ENCODE peak calls at places on chromosomes 4 and X, in nine cellular contexts. One of them, this sample, is unnamed.
A peak's percentile ranks its signal among the peaks of the same experiment; 100 is the strongest.

GRCh38 chrX:40849906-40850672 is 114.7 kb upstream of the MED14 start:
- DNase-seq in renal cortical epithelial cell: no peak
- DNase-seq in PC-3: no peak
- DNase-seq in AG04450: no peak
- DNase-seq in NCI-H1694: peak; percentile 42
- DNase-seq in substantia nigra: no peak
- DNase-seq in HFFc6: peak; percentile 16
- DNase-seq in bronchial epithelial cell: no peak
- DNase-seq in activated CD8-positive, alpha-beta memory T cell treated with anti-CD3 and anti-CD28 coated beads for 4 hours: no peak
- DNase-seq in this sample: no peak

GRCh38 chrX:16140448-16140847 is 17.1 kb downstream of the GRPR start:
- DNase-seq in renal cortical epithelial cell: peak; percentile 5
- DNase-seq in PC-3: no peak
- DNase-seq in AG04450: no peak
- DNase-seq in NCI-H1694: no peak
- DNase-seq in substantia nigra: no peak
- DNase-seq in HFFc6: no peak
- DNase-seq in bronchial epithelial cell: no peak
- DNase-seq in activated CD8-positive, alpha-beta memory T cell treated with anti-CD3 and anti-CD28 coated beads for 4 hours: no peak
- DNase-seq in this sample: no peak

GRCh38 chrX:143661286-143661685 is 25.4 kb upstream of the SLITRK4 start:
- DNase-seq in renal cortical epithelial cell: no peak
- DNase-seq in PC-3: no peak
- DNase-seq in AG04450: no peak
- DNase-seq in NCI-H1694: no peak
- DNase-seq in substantia nigra: no peak
- DNase-seq in HFFc6: no peak
- DNase-seq in bronchial epithelial cell: no peak
- DNase-seq in activated CD8-positive, alpha-beta memory T cell treated with anti-CD3 and anti-CD28 coated beads for 4 hours: no peak
- DNase-seq in this sample: no peak

GRCh38 chr4:110020139-110020538 is 107.5 kb downstream of the EGF start:
- DNase-seq in renal cortical epithelial cell: peak; percentile 66
- DNase-seq in PC-3: no peak
- DNase-seq in AG04450: no peak
- DNase-seq in NCI-H1694: no peak
- DNase-seq in substantia nigra: no peak
- DNase-seq in HFFc6: peak; percentile 16
- DNase-seq in bronchial epithelial cell: no peak
- DNase-seq in activated CD8-positive, alpha-beta memory T cell treated with anti-CD3 and anti-CD28 coated beads for 4 hours: no peak
- DNase-seq in this sample: no peak

GRCh38 chrX:41382699-41383645 is 49.0 kb downstream of the DDX3X start:
- DNase-seq in renal cortical epithelial cell: peak; percentile 28
- DNase-seq in PC-3: peak; percentile 32
- DNase-seq in AG04450: no peak
- DNase-seq in NCI-H1694: no peak
- DNase-seq in substantia nigra: no peak
- DNase-seq in HFFc6: peak; percentile 1
- DNase-seq in bronchial epithelial cell: no peak
- DNase-seq in activated CD8-positive, alpha-beta memory T cell treated with anti-CD3 and anti-CD28 coated beads for 4 hours: no peak
- DNase-seq in this sample: peak; percentile 1

GRCh38 chr4:15495621-15496020 is 25.9 kb downstream of the CC2D2A start:
- DNase-seq in renal cortical epithelial cell: no peak
- DNase-seq in PC-3: no peak
- DNase-seq in AG04450: no peak
- DNase-seq in NCI-H1694: peak; percentile 36
- DNase-seq in substantia nigra: no peak
- DNase-seq in HFFc6: no peak
- DNase-seq in bronchial epithelial cell: no peak
- DNase-seq in activated CD8-positive, alpha-beta memory T cell treated with anti-CD3 and anti-CD28 coated beads for 4 hours: no peak
- DNase-seq in this sample: no peak

GRCh38 chr4:8774071-8774470 is 97.6 kb downstream of the HMX1 start:
- DNase-seq in renal cortical epithelial cell: no peak
- DNase-seq in PC-3: no peak
- DNase-seq in AG04450: no peak
- DNase-seq in NCI-H1694: no peak
- DNase-seq in substantia nigra: no peak
- DNase-seq in HFFc6: no peak
- DNase-seq in bronchial epithelial cell: no peak
- DNase-seq in activated CD8-positive, alpha-beta memory T cell treated with anti-CD3 and anti-CD28 coated beads for 4 hours: no peak
- DNase-seq in this sample: no peak

GRCh38 chr4:26116057-26116456 is 202.0 kb downstream of the SMIM20 start:
- DNase-seq in renal cortical epithelial cell: no peak
- DNase-seq in PC-3: peak; percentile 14
- DNase-seq in AG04450: no peak
- DNase-seq in NCI-H1694: no peak
- DNase-seq in substantia nigra: no peak
- DNase-seq in HFFc6: no peak
- DNase-seq in bronchial epithelial cell: no peak
- DNase-seq in activated CD8-positive, alpha-beta memory T cell treated with anti-CD3 and anti-CD28 coated beads for 4 hours: no peak
- DNase-seq in this sample: no peak

GRCh38 chr4:38818441-38818976 is 13.9 kb upstream of the TLR1 start:
- DNase-seq in renal cortical epithelial cell: no peak
- DNase-seq in PC-3: peak; percentile 77
- DNase-seq in AG04450: no peak
- DNase-seq in NCI-H1694: no peak
- DNase-seq in substantia nigra: no peak
- DNase-seq in HFFc6: no peak
- DNase-seq in bronchial epithelial cell: peak; percentile 51
- DNase-seq in activated CD8-positive, alpha-beta memory T cell treated with anti-CD3 and anti-CD28 coated beads for 4 hours: no peak
- DNase-seq in this sample: no peak

GRCh38 chr4:113806850-113807249 is 45.3 kb upstream of the CAMK2D start:
- DNase-seq in renal cortical epithelial cell: no peak
- DNase-seq in PC-3: no peak
- DNase-seq in AG04450: no peak
- DNase-seq in NCI-H1694: no peak
- DNase-seq in substantia nigra: no peak
- DNase-seq in HFFc6: no peak
- DNase-seq in bronchial epithelial cell: no peak
- DNase-seq in activated CD8-positive, alpha-beta memory T cell treated with anti-CD3 and anti-CD28 coated beads for 4 hours: no peak
- DNase-seq in this sample: no peak

GRCh38 chr4:53734584-53735363 is 143.5 kb upstream of the LNX1 start:
- DNase-seq in renal cortical epithelial cell: no peak
- DNase-seq in PC-3: peak; percentile 68
- DNase-seq in AG04450: no peak
- DNase-seq in NCI-H1694: no peak
- DNase-seq in substantia nigra: no peak
- DNase-seq in HFFc6: peak; percentile 69
- DNase-seq in bronchial epithelial cell: peak; percentile 43
- DNase-seq in activated CD8-positive, alpha-beta memory T cell treated with anti-CD3 and anti-CD28 coated beads for 4 hours: no peak
- DNase-seq in this sample: no peak

GRCh38 chr4:176839656-176840055 is 46.9 kb upstream of the VEGFC start:
- DNase-seq in renal cortical epithelial cell: no peak
- DNase-seq in PC-3: peak; percentile 25
- DNase-seq in AG04450: no peak
- DNase-seq in NCI-H1694: no peak
- DNase-seq in substantia nigra: no peak
- DNase-seq in HFFc6: peak; percentile 41
- DNase-seq in bronchial epithelial cell: no peak
- DNase-seq in activated CD8-positive, alpha-beta memory T cell treated with anti-CD3 and anti-CD28 coated beads for 4 hours: no peak
- DNase-seq in this sample: no peak

GRCh38 chr4:121408-122084 is 2.8 kb upstream of the ZNF718 start:
- DNase-seq in renal cortical epithelial cell: no peak
- DNase-seq in PC-3: no peak
- DNase-seq in AG04450: no peak
- DNase-seq in NCI-H1694: no peak
- DNase-seq in substantia nigra: no peak
- DNase-seq in HFFc6: no peak
- DNase-seq in bronchial epithelial cell: no peak
- DNase-seq in activated CD8-positive, alpha-beta memory T cell treated with anti-CD3 and anti-CD28 coated beads for 4 hours: no peak
- DNase-seq in this sample: no peak

GRCh38 chrX:40240844-40241243 is 143.1 kb upstream of the BCOR start:
- DNase-seq in renal cortical epithelial cell: no peak
- DNase-seq in PC-3: no peak
- DNase-seq in AG04450: no peak
- DNase-seq in NCI-H1694: no peak
- DNase-seq in substantia nigra: no peak
- DNase-seq in HFFc6: no peak
- DNase-seq in bronchial epithelial cell: no peak
- DNase-seq in activated CD8-positive, alpha-beta memory T cell treated with anti-CD3 and anti-CD28 coated beads for 4 hours: no peak
- DNase-seq in this sample: no peak

GRCh38 chr4:83107636-83108035 is 6.9 kb downstream of the PLAC8 start:
- DNase-seq in renal cortical epithelial cell: no peak
- DNase-seq in PC-3: no peak
- DNase-seq in AG04450: no peak
- DNase-seq in NCI-H1694: no peak
- DNase-seq in substantia nigra: no peak
- DNase-seq in HFFc6: no peak
- DNase-seq in bronchial epithelial cell: no peak
- DNase-seq in activated CD8-positive, alpha-beta memory T cell treated with anti-CD3 and anti-CD28 coated beads for 4 hours: no peak
- DNase-seq in this sample: no peak

GRCh38 chr4:112515278-112516075 is 503 bp downstream of the NEUROG2 start:
- DNase-seq in renal cortical epithelial cell: no peak
- DNase-seq in PC-3: peak; percentile 18
- DNase-seq in AG04450: no peak
- DNase-seq in NCI-H1694: peak; percentile 22
- DNase-seq in substantia nigra: no peak
- DNase-seq in HFFc6: no peak
- DNase-seq in bronchial epithelial cell: no peak
- DNase-seq in activated CD8-positive, alpha-beta memory T cell treated with anti-CD3 and anti-CD28 coated beads for 4 hours: no peak
- DNase-seq in this sample: no peak

GRCh38 chr4:28536124-28536523 is 1675.5 kb downstream of the STIM2 start:
- DNase-seq in renal cortical epithelial cell: no peak
- DNase-seq in PC-3: no peak
- DNase-seq in AG04450: no peak
- DNase-seq in NCI-H1694: no peak
- DNase-seq in substantia nigra: no peak
- DNase-seq in HFFc6: no peak
- DNase-seq in bronchial epithelial cell: no peak
- DNase-seq in activated CD8-positive, alpha-beta memory T cell treated with anti-CD3 and anti-CD28 coated beads for 4 hours: no peak
- DNase-seq in this sample: no peak

GRCh38 chrX:41122664-41123257 is 37.5 kb downstream of the USP9X start:
- DNase-seq in renal cortical epithelial cell: no peak
- DNase-seq in PC-3: no peak
- DNase-seq in AG04450: no peak
- DNase-seq in NCI-H1694: no peak
- DNase-seq in substantia nigra: no peak
- DNase-seq in HFFc6: no peak
- DNase-seq in bronchial epithelial cell: no peak
- DNase-seq in activated CD8-positive, alpha-beta memory T cell treated with anti-CD3 and anti-CD28 coated beads for 4 hours: no peak
- DNase-seq in this sample: no peak

GRCh38 chr4:99811850-99812249 is 4.8 kb upstream of the DAPP1 start:
- DNase-seq in renal cortical epithelial cell: peak; percentile 66
- DNase-seq in PC-3: peak; percentile 60
- DNase-seq in AG04450: no peak
- DNase-seq in NCI-H1694: peak; percentile 26
- DNase-seq in substantia nigra: no peak
- DNase-seq in HFFc6: peak; percentile 34
- DNase-seq in bronchial epithelial cell: peak; percentile 53
- DNase-seq in activated CD8-positive, alpha-beta memory T cell treated with anti-CD3 and anti-CD28 coated beads for 4 hours: no peak
- DNase-seq in this sample: no peak

GRCh38 chr4:26197018-26197779 is 123.6 kb upstream of the RBPJ start:
- DNase-seq in renal cortical epithelial cell: peak; percentile 98
- DNase-seq in PC-3: peak; percentile 96
- DNase-seq in AG04450: peak; percentile 89
- DNase-seq in NCI-H1694: no peak
- DNase-seq in substantia nigra: no peak
- DNase-seq in HFFc6: peak; percentile 96
- DNase-seq in bronchial epithelial cell: peak; percentile 98
- DNase-seq in activated CD8-positive, alpha-beta memory T cell treated with anti-CD3 and anti-CD28 coated beads for 4 hours: peak; percentile 62
- DNase-seq in this sample: peak; percentile 70

GRCh38 chr4:8589831-8590545 is 2.6 kb upstream of the CPZ start:
- DNase-seq in renal cortical epithelial cell: no peak
- DNase-seq in PC-3: no peak
- DNase-seq in AG04450: no peak
- DNase-seq in NCI-H1694: no peak
- DNase-seq in substantia nigra: no peak
- DNase-seq in HFFc6: no peak
- DNase-seq in bronchial epithelial cell: no peak
- DNase-seq in activated CD8-positive, alpha-beta memory T cell treated with anti-CD3 and anti-CD28 coated beads for 4 hours: no peak
- DNase-seq in this sample: no peak

GRCh38 chr4:33025236-33025635 is 2305.1 kb downstream of the PCDH7 start:
- DNase-seq in renal cortical epithelial cell: no peak
- DNase-seq in PC-3: no peak
- DNase-seq in AG04450: no peak
- DNase-seq in NCI-H1694: no peak
- DNase-seq in substantia nigra: no peak
- DNase-seq in HFFc6: no peak
- DNase-seq in bronchial epithelial cell: peak; percentile 12
- DNase-seq in activated CD8-positive, alpha-beta memory T cell treated with anti-CD3 and anti-CD28 coated beads for 4 hours: no peak
- DNase-seq in this sample: no peak